ENCODE peak calls at places on chromosomes 5 and 9, in ten cellular contexts. X is NCI-H2081 treated with DMSO at 0.1 percent for 48 hours; Q is epithelial cell of esophagus; Y is HCEC 1CT; K is substantia nigra; F is kidney epithelial cell; M is colonic mucosa; N is activated CD4-positive, alpha-beta T cell treated with anti-CD3 and anti-CD28 coated beads for 24 hours; U is AG04449; T is NCI-H1092. A is an unnamed sample.

GRCh38 chr9:130186839-130187522 is 14.8 kb downstream of the NCS1 start:
- DNase-seq in X (no peak), Q (peak), Y (peak), K (no peak), F (peak), M (peak), N (no peak), U (no peak), T (no peak), A (no peak)

GRCh38 chr9:134569626-134570025 is 72.0 kb upstream of the COL5A1 start:
- DNase-seq in X (no peak), Q (no peak), Y (no peak), K (no peak), F (no peak), M (no peak), N (no peak), U (no peak), T (no peak), A (no peak)

GRCh38 chr5:2075365-2075764 is 192.6 kb upstream of the IRX4 start:
- DNase-seq in X (no peak), Q (no peak), Y (no peak), K (no peak), F (no peak), M (no peak), N (no peak), U (no peak), T (no peak), A (no peak)

GRCh38 chr5:150272531-150272930 is 17.0 kb downstream of the CAMK2A start:
- DNase-seq in X (no peak), Q (peak), Y (peak), K (no peak), F (no peak), M (no peak), N (no peak), U (no peak), T (peak), A (no peak)

GRCh38 chr9:89686134-89686533 is 81.3 kb downstream of the GADD45G start:
- DNase-seq in X (no peak), Q (peak), Y (no peak), K (no peak), F (no peak), M (peak), N (no peak), U (no peak), T (peak), A (peak)

GRCh38 chr9:4020038-4020746 is 279.7 kb downstream of the GLIS3 start:
- DNase-seq in X (no peak), Q (peak), Y (no peak), K (no peak), F (no peak), M (no peak), N (no peak), U (no peak), T (no peak), A (no peak)

GRCh38 chr5:150070277-150070638 is 16.1 kb downstream of the CSF1R start:
- DNase-seq in X (no peak), Q (no peak), Y (no peak), K (no peak), F (no peak), M (no peak), N (no peak), U (no peak), T (no peak), A (no peak)

GRCh38 chr5:155530046-155530445 is 516.5 kb downstream of the KIF4B start:
- DNase-seq in X (no peak), Q (peak), Y (peak), K (no peak), F (peak), M (no peak), N (no peak), U (peak), T (no peak), A (no peak)

GRCh38 chr5:172587061-172587405 is 54.0 kb upstream of the NEURL1B start:
- DNase-seq in X (no peak), Q (no peak), Y (no peak), K (no peak), F (no peak), M (no peak), N (no peak), U (no peak), T (no peak), A (no peak)

GRCh38 chr5:177023247-177023703 is 779 bp downstream of the ZNF346 start:
- DNase-seq in X (no peak), Q (peak), Y (no peak), K (no peak), F (no peak), M (peak), N (no peak), U (no peak), T (no peak), A (no peak)

GRCh38 chr9:17509698-17510097 is 69.2 kb upstream of the SH3GL2 start:
- DNase-seq in X (no peak), Q (no peak), Y (peak), K (no peak), F (peak), M (no peak), N (no peak), U (peak), T (no peak), A (no peak)

GRCh38 chr5:170238456-170238855 is 5.7 kb downstream of the C5orf58 start:
- DNase-seq in X (no peak), Q (no peak), Y (no peak), K (no peak), F (no peak), M (no peak), N (no peak), U (no peak), T (no peak), A (no peak)

GRCh38 chr5:68883441-68883840 is 210.4 kb upstream of the SLC30A5 start:
- DNase-seq in X (no peak), Q (no peak), Y (no peak), K (no peak), F (no peak), M (no peak), N (no peak), U (no peak), T (no peak), A (no peak)

GRCh38 chr5:61030163-61030482 is 85.1 kb downstream of the NDUFAF2 start:
- DNase-seq in X (no peak), Q (peak), Y (peak), K (no peak), F (no peak), M (no peak), N (no peak), U (peak), T (no peak), A (no peak)

GRCh38 chr5:6900828-6901227 is 187.6 kb downstream of the TENT4A start:
- DNase-seq in X (peak), Q (no peak), Y (no peak), K (no peak), F (no peak), M (peak), N (no peak), U (no peak), T (peak), A (peak)

GRCh38 chr5:14685757-14686156 is 21.2 kb downstream of the OTULIN start:
- DNase-seq in X (peak), Q (peak), Y (peak), K (no peak), F (no peak), M (peak), N (no peak), U (no peak), T (peak), A (peak)

GRCh38 chr9:124263800-124264426 is 6.2 kb downstream of the NEK6 start:
- DNase-seq in X (no peak), Q (no peak), Y (no peak), K (no peak), F (no peak), M (no peak), N (no peak), U (no peak), T (no peak), A (peak)

GRCh38 chr5:177071671-177072385 is 14.9 kb upstream of the FGFR4 start:
- DNase-seq in X (peak), Q (peak), Y (peak), K (peak), F (peak), M (peak), N (peak), U (peak), T (peak), A (peak)

GRCh38 chr5:100852988-100853449 is 50.1 kb downstream of the ST8SIA4 start:
- DNase-seq in X (no peak), Q (no peak), Y (no peak), K (no peak), F (no peak), M (no peak), N (no peak), U (no peak), T (no peak), A (no peak)

A was measured in NCI-H1417.